ENCODE peak calls at places on chromosomes 6 and 20, in ten cellular contexts. One of them, this sample, is unnamed.

GRCh38 chr6:31037692-31038091 is 27.4 kb downstream of the MUC22 start:
- DNase-seq in Caco-2: no peak
- DNase-seq in sigmoid colon: no peak
- DNase-seq in Peyer's patch: no peak
- DNase-seq in neural progenitor cell: no peak
- DNase-seq in PC-3: peak; percentile 19
- DNase-seq in nephron progenitor cell: no peak
- DNase-seq in breast epithelium: no peak
- DNase-seq in fibroblast of mammary gland: peak; percentile 22
- DNase-seq in A549: no peak
- DNase-seq in this sample: no peak

GRCh38 chr6:123039431-123039830 is 43.4 kb downstream of the CLVS2 start:
- DNase-seq in Caco-2: no peak
- DNase-seq in sigmoid colon: no peak
- DNase-seq in Peyer's patch: no peak
- DNase-seq in neural progenitor cell: no peak
- DNase-seq in PC-3: no peak
- DNase-seq in nephron progenitor cell: no peak
- DNase-seq in breast epithelium: no peak
- DNase-seq in fibroblast of mammary gland: no peak
- DNase-seq in A549: no peak
- DNase-seq in this sample: no peak

GRCh38 chr6:159168536-159169192 is 536 bp upstream of the FNDC1 start:
- DNase-seq in Caco-2: no peak
- DNase-seq in sigmoid colon: peak; percentile 85
- DNase-seq in Peyer's patch: peak; percentile 53
- DNase-seq in neural progenitor cell: peak; percentile 91
- DNase-seq in PC-3: no peak
- DNase-seq in nephron progenitor cell: peak; percentile 73
- DNase-seq in breast epithelium: no peak
- DNase-seq in fibroblast of mammary gland: peak; percentile 47
- DNase-seq in A549: peak; percentile 63
- DNase-seq in this sample: no peak

GRCh38 chr20:12371955-12372354 is 454.3 kb downstream of the BTBD3 start:
- DNase-seq in Caco-2: no peak
- DNase-seq in sigmoid colon: no peak
- DNase-seq in Peyer's patch: no peak
- DNase-seq in neural progenitor cell: no peak
- DNase-seq in PC-3: no peak
- DNase-seq in nephron progenitor cell: no peak
- DNase-seq in breast epithelium: no peak
- DNase-seq in fibroblast of mammary gland: no peak
- DNase-seq in A549: no peak
- DNase-seq in this sample: no peak

GRCh38 chr6:31718294-31718693 is 3.1 kb downstream of the LY6G6D start:
- DNase-seq in Caco-2: peak; percentile 72
- DNase-seq in sigmoid colon: no peak
- DNase-seq in Peyer's patch: no peak
- DNase-seq in neural progenitor cell: no peak
- DNase-seq in PC-3: peak; percentile 98
- DNase-seq in nephron progenitor cell: no peak
- DNase-seq in breast epithelium: peak; percentile 75
- DNase-seq in fibroblast of mammary gland: no peak
- DNase-seq in A549: no peak
- DNase-seq in this sample: no peak

GRCh38 chr20:31833931-31834521 is 11.4 kb downstream of the FOXS1 start:
- DNase-seq in Caco-2: peak; percentile 50
- DNase-seq in sigmoid colon: no peak
- DNase-seq in Peyer's patch: no peak
- DNase-seq in neural progenitor cell: no peak
- DNase-seq in PC-3: no peak
- DNase-seq in nephron progenitor cell: no peak
- DNase-seq in breast epithelium: no peak
- DNase-seq in fibroblast of mammary gland: no peak
- DNase-seq in A549: no peak
- DNase-seq in this sample: no peak

GRCh38 chr6:41723178-41723935 is 12.1 kb downstream of the TFEB start:
- DNase-seq in Caco-2: no peak
- DNase-seq in sigmoid colon: peak; percentile 91
- DNase-seq in Peyer's patch: peak; percentile 91
- DNase-seq in neural progenitor cell: no peak
- DNase-seq in PC-3: peak; percentile 47
- DNase-seq in nephron progenitor cell: peak; percentile 25
- DNase-seq in breast epithelium: no peak
- DNase-seq in fibroblast of mammary gland: peak; percentile 88
- DNase-seq in A549: peak; percentile 83
- DNase-seq in this sample: no peak

GRCh38 chr6:3235969-3236368 is 8.5 kb upstream of the TUBB2B start:
- DNase-seq in Caco-2: no peak
- DNase-seq in sigmoid colon: no peak
- DNase-seq in Peyer's patch: no peak
- DNase-seq in neural progenitor cell: no peak
- DNase-seq in PC-3: no peak
- DNase-seq in nephron progenitor cell: no peak
- DNase-seq in breast epithelium: no peak
- DNase-seq in fibroblast of mammary gland: no peak
- DNase-seq in A549: no peak
- DNase-seq in this sample: no peak

GRCh38 chr20:63521602-63522001 is 1.0 kb downstream of the PPDPF start:
- DNase-seq in Caco-2: no peak
- DNase-seq in sigmoid colon: no peak
- DNase-seq in Peyer's patch: no peak
- DNase-seq in neural progenitor cell: peak; percentile 70
- DNase-seq in PC-3: no peak
- DNase-seq in nephron progenitor cell: no peak
- DNase-seq in breast epithelium: no peak
- DNase-seq in fibroblast of mammary gland: no peak
- DNase-seq in A549: no peak
- DNase-seq in this sample: no peak

GRCh38 chr20:46022411-46023147 is 6.4 kb upstream of the SLC12A5 start:
- DNase-seq in Caco-2: peak; percentile 69
- DNase-seq in sigmoid colon: no peak
- DNase-seq in Peyer's patch: peak; percentile 81
- DNase-seq in neural progenitor cell: peak; percentile 86
- DNase-seq in PC-3: peak; percentile 68
- DNase-seq in nephron progenitor cell: peak; percentile 82
- DNase-seq in breast epithelium: no peak
- DNase-seq in fibroblast of mammary gland: peak; percentile 28
- DNase-seq in A549: peak; percentile 51
- DNase-seq in this sample: no peak

GRCh38 chr6:164243012-164243610 is 828.6 kb downstream of the QKI start:
- DNase-seq in Caco-2: no peak
- DNase-seq in sigmoid colon: no peak
- DNase-seq in Peyer's patch: no peak
- DNase-seq in neural progenitor cell: no peak
- DNase-seq in PC-3: no peak
- DNase-seq in nephron progenitor cell: no peak
- DNase-seq in breast epithelium: no peak
- DNase-seq in fibroblast of mammary gland: no peak
- DNase-seq in A549: no peak
- DNase-seq in this sample: no peak

DNA sequence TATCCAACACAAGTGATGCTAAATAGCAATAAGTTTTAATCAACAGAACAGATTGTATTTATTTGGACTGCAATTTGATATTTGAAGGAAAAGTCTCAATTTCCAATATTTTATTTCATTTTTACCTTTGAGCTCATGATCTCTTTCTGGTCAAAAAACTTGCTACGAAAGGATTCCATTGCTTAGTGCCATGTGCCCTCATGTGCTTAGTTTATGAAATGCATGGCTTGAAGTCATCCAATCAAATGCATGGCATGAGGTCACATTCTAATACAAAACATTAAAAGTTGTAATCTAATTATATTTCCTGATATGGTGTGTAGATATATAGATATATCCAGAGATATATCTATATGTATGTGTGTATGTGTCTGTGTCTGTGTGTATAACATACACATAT is 321.2 kb upstream of the ADGRB3 start:
- DNase-seq in Caco-2: no peak
- DNase-seq in sigmoid colon: no peak
- DNase-seq in Peyer's patch: no peak
- DNase-seq in neural progenitor cell: peak; percentile 9
- DNase-seq in PC-3: peak; percentile 22
- DNase-seq in nephron progenitor cell: no peak
- DNase-seq in breast epithelium: no peak
- DNase-seq in fibroblast of mammary gland: peak; percentile 15
- DNase-seq in A549: no peak
- DNase-seq in this sample: no peak
- TF ChIP-seq CTCF in Caco-2: peak; percentile 14
- TF ChIP-seq CTCF in sigmoid colon: no peak
- TF ChIP-seq CTCF in Peyer's patch: no peak
- TF ChIP-seq CTCF in neural progenitor cell: peak; percentile 43
- TF ChIP-seq CTCF in PC-3: peak; percentile 60
- TF ChIP-seq CTCF in nephron progenitor cell: no peak
- TF ChIP-seq CTCF in breast epithelium: no peak
- TF ChIP-seq CTCF in fibroblast of mammary gland: peak; percentile 19
- TF ChIP-seq CTCF in A549: no peak
- TF ChIP-seq CTCF in this sample: no peak

GRCh38 chr6:82249381-82250253 is 2.1 kb upstream of the IBTK start:
- DNase-seq in Caco-2: no peak
- DNase-seq in sigmoid colon: no peak
- DNase-seq in Peyer's patch: no peak
- DNase-seq in neural progenitor cell: no peak
- DNase-seq in PC-3: no peak
- DNase-seq in nephron progenitor cell: no peak
- DNase-seq in breast epithelium: no peak
- DNase-seq in fibroblast of mammary gland: no peak
- DNase-seq in A549: no peak
- DNase-seq in this sample: no peak

GRCh38 chr6:82246802-82247633 is 526 bp downstream of the IBTK start:
- DNase-seq in Caco-2: peak; percentile 79
- DNase-seq in sigmoid colon: peak; percentile 70
- DNase-seq in Peyer's patch: peak; percentile 78
- DNase-seq in neural progenitor cell: peak; percentile 88
- DNase-seq in PC-3: peak; percentile 61
- DNase-seq in nephron progenitor cell: peak; percentile 77
- DNase-seq in breast epithelium: peak; percentile 60
- DNase-seq in fibroblast of mammary gland: peak; percentile 44
- DNase-seq in A549: peak; percentile 40
- DNase-seq in this sample: no peak

GRCh38 chr6:82248233-82248735 is 740 bp upstream of the IBTK start:
- DNase-seq in Caco-2: peak; percentile 55
- DNase-seq in sigmoid colon: no peak
- DNase-seq in Peyer's patch: peak; percentile 51
- DNase-seq in neural progenitor cell: peak; percentile 61
- DNase-seq in PC-3: peak; percentile 90
- DNase-seq in nephron progenitor cell: no peak
- DNase-seq in breast epithelium: no peak
- DNase-seq in fibroblast of mammary gland: peak; percentile 86
- DNase-seq in A549: peak; percentile 61
- DNase-seq in this sample: no peak

GRCh38 chr6:82247634-82248232 is at the start of gene IBTK:
- DNase-seq in Caco-2: peak; percentile 95
- DNase-seq in sigmoid colon: peak; percentile 97
- DNase-seq in Peyer's patch: peak; percentile 97
- DNase-seq in neural progenitor cell: peak; percentile 89
- DNase-seq in PC-3: peak; percentile 88
- DNase-seq in nephron progenitor cell: peak; percentile 88
- DNase-seq in breast epithelium: peak; percentile 96
- DNase-seq in fibroblast of mammary gland: peak; percentile 94
- DNase-seq in A549: peak; percentile 85
- DNase-seq in this sample: peak; percentile 79

DNA sequence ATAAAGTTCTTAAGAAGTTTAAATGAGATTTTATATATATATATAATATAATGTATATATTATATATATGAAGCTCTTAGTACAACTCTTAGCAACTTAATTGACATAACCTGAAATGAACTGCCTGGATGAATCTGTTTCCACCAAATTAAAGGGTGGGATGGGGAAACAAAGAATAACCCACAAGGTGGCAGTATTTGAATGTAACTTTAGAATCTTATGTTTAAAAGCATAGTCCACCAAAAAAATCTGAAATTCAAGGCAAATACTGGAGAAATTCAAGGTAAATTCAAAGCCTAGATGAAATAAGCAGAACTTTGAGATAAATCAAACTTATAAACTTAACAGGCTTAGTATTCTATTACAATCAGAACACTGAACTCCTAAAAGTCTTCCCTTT is 4.4 kb upstream of the IBTK start:
- DNase-seq in Caco-2: no peak
- DNase-seq in sigmoid colon: no peak
- DNase-seq in Peyer's patch: no peak
- DNase-seq in neural progenitor cell: peak; percentile 70
- DNase-seq in PC-3: peak; percentile 71
- DNase-seq in nephron progenitor cell: no peak
- DNase-seq in breast epithelium: no peak
- DNase-seq in fibroblast of mammary gland: peak; percentile 62
- DNase-seq in A549: peak; percentile 32
- DNase-seq in this sample: no peak
- TF ChIP-seq CTCF in Caco-2: peak; percentile 16
- TF ChIP-seq CTCF in sigmoid colon: no peak
- TF ChIP-seq CTCF in Peyer's patch: peak; percentile 42
- TF ChIP-seq CTCF in neural progenitor cell: peak; percentile 74
- TF ChIP-seq CTCF in PC-3: peak; percentile 55
- TF ChIP-seq CTCF in nephron progenitor cell: peak; percentile 51
- TF ChIP-seq CTCF in breast epithelium: peak; percentile 21
- TF ChIP-seq CTCF in fibroblast of mammary gland: peak; percentile 48
- TF ChIP-seq CTCF in A549: peak; percentile 66
- TF ChIP-seq CTCF in this sample: peak; percentile 28

DNA sequence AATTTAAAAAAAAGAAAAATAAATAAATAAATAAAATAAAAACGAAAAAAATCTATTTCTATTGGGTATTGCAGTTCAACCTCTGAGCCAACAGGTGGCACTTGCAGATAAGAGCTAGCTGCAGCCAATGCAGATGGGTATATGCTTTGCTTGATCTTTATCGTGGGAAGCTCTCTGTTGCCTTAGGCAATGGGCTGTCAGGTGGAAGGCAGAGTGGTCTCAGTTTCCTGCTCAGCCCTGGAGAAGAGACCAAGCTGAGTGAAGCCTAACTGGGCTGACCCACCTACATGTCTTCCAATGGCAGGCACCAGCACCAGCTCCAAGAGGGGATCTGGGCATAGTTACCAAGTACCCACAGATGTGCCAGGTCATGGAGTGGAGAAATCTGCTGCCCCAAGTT is 95.0 kb downstream of the AK9 start:
- DNase-seq in Caco-2: no peak
- DNase-seq in sigmoid colon: no peak
- DNase-seq in Peyer's patch: no peak
- DNase-seq in neural progenitor cell: peak; percentile 44
- DNase-seq in PC-3: peak; percentile 52
- DNase-seq in nephron progenitor cell: no peak
- DNase-seq in breast epithelium: no peak
- DNase-seq in fibroblast of mammary gland: peak; percentile 60
- DNase-seq in A549: no peak
- DNase-seq in this sample: no peak
- TF ChIP-seq CTCF in Caco-2: peak; percentile 42
- TF ChIP-seq CTCF in sigmoid colon: no peak
- TF ChIP-seq CTCF in Peyer's patch: peak; percentile 23
- TF ChIP-seq CTCF in neural progenitor cell: peak; percentile 54
- TF ChIP-seq CTCF in PC-3: peak; percentile 48
- TF ChIP-seq CTCF in nephron progenitor cell: peak; percentile 17
- TF ChIP-seq CTCF in breast epithelium: no peak
- TF ChIP-seq CTCF in fibroblast of mammary gland: peak; percentile 64
- TF ChIP-seq CTCF in A549: no peak
- TF ChIP-seq CTCF in this sample: peak; percentile 37

DNA sequence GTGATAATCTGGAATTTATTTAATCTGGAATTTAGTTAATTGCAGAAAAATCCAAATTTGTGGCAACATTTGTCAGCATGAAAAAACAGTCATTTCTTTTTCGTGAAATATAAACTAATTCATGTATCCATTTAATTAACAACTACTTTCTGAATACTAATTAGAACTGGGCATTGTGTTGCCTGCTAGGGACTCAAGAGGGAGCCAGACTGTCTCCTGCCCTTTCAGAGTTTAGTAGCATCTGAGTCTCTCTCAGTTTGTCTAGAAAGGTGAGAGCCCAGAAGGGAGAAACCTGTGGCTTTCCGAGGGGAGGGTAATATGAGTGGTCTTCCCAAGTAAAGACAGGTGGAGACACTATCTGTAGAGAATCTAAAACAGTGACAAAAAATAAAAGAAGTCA is 210.9 kb upstream of the HDDC2 start:
- DNase-seq in Caco-2: no peak
- DNase-seq in sigmoid colon: no peak
- DNase-seq in Peyer's patch: no peak
- DNase-seq in neural progenitor cell: peak; percentile 47
- DNase-seq in PC-3: peak; percentile 5
- DNase-seq in nephron progenitor cell: no peak
- DNase-seq in breast epithelium: no peak
- DNase-seq in fibroblast of mammary gland: no peak
- DNase-seq in A549: no peak
- DNase-seq in this sample: no peak
- TF ChIP-seq CTCF in Caco-2: no peak
- TF ChIP-seq CTCF in sigmoid colon: no peak
- TF ChIP-seq CTCF in Peyer's patch: no peak
- TF ChIP-seq CTCF in neural progenitor cell: peak; percentile 57
- TF ChIP-seq CTCF in PC-3: peak; percentile 48
- TF ChIP-seq CTCF in nephron progenitor cell: no peak
- TF ChIP-seq CTCF in breast epithelium: no peak
- TF ChIP-seq CTCF in fibroblast of mammary gland: peak; percentile 17
- TF ChIP-seq CTCF in A549: peak; percentile 13
- TF ChIP-seq CTCF in this sample: peak; percentile 17

This sample was measured in HFF-Myc.